ENCODE peak calls at places on chromosomes 7 and 10, in eight cellular contexts. D is iris pigment epithelial cell; A is BJ; E is hypothalamus; Y is HTR-8/SVneo; I is fibroblast of lung; M is stimulated activated CD8-positive, alpha-beta memory T cell treated with anti-CD3 and anti-CD28 coated beads, Interleukin-12 subunit alpha, Interleukin-12 subunit beta, amount 100 ng/mL, for 1 hour; T is cardiac muscle cell. U is an unnamed sample.

GRCh38 chr10:79021331-79021907 is 47.3 kb upstream of the ZMIZ1 start:
- DNase-seq in E (no peak), I (no peak), M (no peak), T (no peak), Y (no peak), A (no peak), D (no peak), U (no peak)

GRCh38 chr10:132560248-132560731 is 22.7 kb downstream of the INPP5A start:
- DNase-seq in I (peak; percentile 33), M (no peak), Y (no peak), A (no peak), D (no peak), E (no peak), T (peak; percentile 23), U (no peak)

GRCh38 chr7:85041599-85042216 is 145.1 kb downstream of the SEMA3D start:
- DNase-seq in E (peak; percentile 35), I (peak; percentile 65), M (no peak), A (peak; percentile 22), Y (peak; percentile 6), D (peak; percentile 66), T (peak; percentile 82), U (peak; percentile 55)

GRCh38 chr10:119469325-119469707 is 73.2 kb downstream of the RGS10 start:
- DNase-seq in M (no peak), E (no peak), I (no peak), T (no peak), D (no peak), Y (no peak), A (no peak), U (no peak)

GRCh38 chr7:54860003-54860775 is 101.2 kb upstream of the SEC61G start:
- DNase-seq in T (no peak), E (no peak), D (peak; percentile 56), A (no peak), Y (no peak), M (no peak), I (peak; percentile 19), U (no peak)

GRCh38 chr7:17368856-17369520 is 70.5 kb downstream of the AHR start:
- DNase-seq in T (no peak), E (no peak), Y (no peak), I (no peak), A (no peak), D (peak; percentile 48), M (no peak), U (no peak)

GRCh38 chr7:129575699-129576098 is 35.8 kb upstream of the NRF1 start:
- DNase-seq in A (no peak), T (no peak), E (no peak), Y (no peak), M (no peak), I (no peak), D (no peak), U (no peak)

GRCh38 chr7:143240323-143241168 is 18.7 kb downstream of the TAS2R40 start:
- DNase-seq in M (peak; percentile 55), I (peak; percentile 81), D (peak; percentile 92), A (peak; percentile 78), Y (peak; percentile 44), E (peak; percentile 62), T (peak; percentile 91), U (peak; percentile 76)

GRCh38 chr10:6721964-6722615 is 142.0 kb upstream of the PRKCQ start:
- DNase-seq in D (peak; percentile 89), T (peak; percentile 92), Y (peak; percentile 66), M (no peak), I (peak; percentile 95), E (no peak), A (peak; percentile 94), U (no peak)

GRCh38 chr10:43078986-43079273 is 2.1 kb downstream of the RET start:
- DNase-seq in I (no peak), E (no peak), A (no peak), T (no peak), Y (peak; percentile 49), D (peak; percentile 26), M (no peak), U (no peak)

GRCh38 chr7:45583296-45583695 is 9.1 kb downstream of the ADCY1 start:
- DNase-seq in E (peak; percentile 24), A (no peak), I (no peak), D (no peak), T (no peak), Y (no peak), M (no peak), U (no peak)

GRCh38 chr10:60955321-60955720 is 11.3 kb upstream of the RHOBTB1 start:
- DNase-seq in A (no peak), T (no peak), Y (no peak), D (no peak), I (peak; percentile 26), E (no peak), M (no peak), U (no peak)

GRCh38 chr10:90983940-90984549 is 63.2 kb upstream of the ANKRD1 start:
- DNase-seq in M (no peak), A (no peak), E (no peak), D (no peak), I (no peak), T (no peak), Y (no peak), U (no peak)

GRCh38 chr7:70829221-70830059 is 302.5 kb upstream of the GALNT17 start:
- DNase-seq in T (peak; percentile 68), Y (peak; percentile 50), A (no peak), I (peak; percentile 36), M (peak; percentile 31), E (peak; percentile 32), D (peak; percentile 52), U (peak; percentile 45)

GRCh38 chr10:77643795-77644468 is 6.3 kb upstream of the KCNMA1 start:
- DNase-seq in D (peak; percentile 80), Y (peak; percentile 64), M (no peak), A (no peak), I (peak; percentile 59), T (peak; percentile 78), E (no peak), U (no peak)

GRCh38 chr10:14507156-14507555 is 176.4 kb upstream of the FRMD4A start:
- DNase-seq in D (no peak), I (no peak), E (no peak), A (no peak), Y (no peak), M (peak; percentile 4), T (no peak), U (no peak)

GRCh38 chr7:50856231-50856630 is 73.5 kb upstream of the GRB10 start:
- DNase-seq in M (no peak), A (no peak), T (no peak), D (no peak), Y (no peak), I (no peak), E (no peak), U (no peak)

GRCh38 chr7:137546009-137546408 is 202.5 kb upstream of the PTN start:
- DNase-seq in E (no peak), T (no peak), D (no peak), I (no peak), M (no peak), Y (no peak), A (no peak), U (no peak)

GRCh38 chr10:86664370-86665217 is 3.7 kb upstream of the LDB3 start:
- DNase-seq in A (no peak), E (no peak), Y (no peak), M (no peak), I (no peak), T (no peak), D (no peak), U (no peak)

GRCh38 chr7:138158739-138159528 is 82.7 kb downstream of the AKR1D1 start:
- DNase-seq in A (no peak), M (no peak), T (no peak), E (no peak), I (no peak), Y (no peak), D (no peak), U (no peak)

GRCh38 chr7:79407351-79407750 is 46.1 kb downstream of the MAGI2 start:
- DNase-seq in E (no peak), M (no peak), T (peak; percentile 26), I (no peak), Y (no peak), A (no peak), D (peak; percentile 28), U (no peak)

GRCh38 chr7:50867048-50867383 is 84.3 kb upstream of the GRB10 start:
- DNase-seq in M (no peak), Y (no peak), A (no peak), T (no peak), D (no peak), I (no peak), E (no peak), U (no peak)

GRCh38 chr10:132906836-132907235 is 35.5 kb downstream of the CFAP46 start:
- DNase-seq in A (no peak), E (no peak), M (no peak), I (no peak), T (no peak), Y (no peak), D (no peak), U (no peak)

GRCh38 chr7:150379590-150380379 is 655 bp downstream of the ZNF775 start:
- DNase-seq in A (no peak), M (no peak), D (peak; percentile 26), T (no peak), E (no peak), I (no peak), Y (no peak), U (no peak)

GRCh38 chr10:76411719-76412435 is 980.5 kb downstream of the LRMDA start:
- DNase-seq in M (no peak), I (no peak), T (no peak), D (no peak), Y (no peak), A (no peak), E (no peak), U (no peak)

GRCh38 chr10:74728225-74728624 is 98.2 kb upstream of the KAT6B start:
- DNase-seq in A (no peak), E (no peak), Y (no peak), T (no peak), D (no peak), M (no peak), I (peak; percentile 20), U (no peak)

GRCh38 chr10:114795039-114795438 is 26.5 kb upstream of the FHIP2A start:
- DNase-seq in E (no peak), T (no peak), M (no peak), I (peak; percentile 10), Y (no peak), A (no peak), D (no peak), U (no peak)

GRCh38 chr10:73744690-73744994 is 470 bp downstream of the SEC24C start:
- DNase-seq in D (peak; percentile 75), A (no peak), E (peak; percentile 27), I (peak; percentile 64), M (peak; percentile 26), Y (peak; percentile 56), T (peak; percentile 70), U (no peak)